ENCODE peak calls at places on chromosomes 4 and X, in ten cellular contexts. One of them, this sample, is unnamed.

GRCh38 chrX:13092455-13092941 is 48.1 kb upstream of the FAM9C start:
- DNase-seq in NCI-H1417: no peak
- DNase-seq in adipocyte: no peak
- DNase-seq in stimulated activated CD8-positive, alpha-beta memory T cell treated with anti-CD3 and anti-CD28 coated beads, Interleukin-15, amount 100 ng/mL, for 24 hours: peak
- DNase-seq in uterus: no peak
- DNase-seq in activated T-helper 1 cell treated with Interleukin-2 at 50 U/mL for 16 hours: peak
- DNase-seq in NCI-H1105 treated with DMSO at 0.1 percent for 48 hours: no peak
- DNase-seq in body of pancreas: no peak
- DNase-seq in activated B cell treated with CpG ODN at 0.5 μM for 24 hours: peak
- DNase-seq in chondrocyte: no peak
- DNase-seq in this sample: no peak

GRCh38 chrX:40581333-40581910 is 652 bp downstream of the ATP6AP2 start:
- DNase-seq in NCI-H1417: no peak
- DNase-seq in adipocyte: peak
- DNase-seq in stimulated activated CD8-positive, alpha-beta memory T cell treated with anti-CD3 and anti-CD28 coated beads, Interleukin-15, amount 100 ng/mL, for 24 hours: no peak
- DNase-seq in uterus: no peak
- DNase-seq in activated T-helper 1 cell treated with Interleukin-2 at 50 U/mL for 16 hours: no peak
- DNase-seq in NCI-H1105 treated with DMSO at 0.1 percent for 48 hours: no peak
- DNase-seq in body of pancreas: no peak
- DNase-seq in activated B cell treated with CpG ODN at 0.5 μM for 24 hours: no peak
- DNase-seq in chondrocyte: no peak
- DNase-seq in this sample: no peak

GRCh38 chrX:27679281-27679680 is 89.1 kb downstream of the DCAF8L2 start:
- DNase-seq in NCI-H1417: no peak
- DNase-seq in adipocyte: no peak
- DNase-seq in stimulated activated CD8-positive, alpha-beta memory T cell treated with anti-CD3 and anti-CD28 coated beads, Interleukin-15, amount 100 ng/mL, for 24 hours: no peak
- DNase-seq in uterus: no peak
- DNase-seq in activated T-helper 1 cell treated with Interleukin-2 at 50 U/mL for 16 hours: no peak
- DNase-seq in NCI-H1105 treated with DMSO at 0.1 percent for 48 hours: no peak
- DNase-seq in body of pancreas: no peak
- DNase-seq in activated B cell treated with CpG ODN at 0.5 μM for 24 hours: no peak
- DNase-seq in chondrocyte: no peak
- DNase-seq in this sample: no peak

GRCh38 chr4:48016141-48017107 is at the start of the genes CNGA1 and NIPAL1:
- DNase-seq in NCI-H1417: peak
- DNase-seq in adipocyte: peak
- DNase-seq in stimulated activated CD8-positive, alpha-beta memory T cell treated with anti-CD3 and anti-CD28 coated beads, Interleukin-15, amount 100 ng/mL, for 24 hours: no peak
- DNase-seq in uterus: peak
- DNase-seq in activated T-helper 1 cell treated with Interleukin-2 at 50 U/mL for 16 hours: peak
- DNase-seq in NCI-H1105 treated with DMSO at 0.1 percent for 48 hours: peak
- DNase-seq in body of pancreas: peak
- DNase-seq in activated B cell treated with CpG ODN at 0.5 μM for 24 hours: peak
- DNase-seq in chondrocyte: no peak
- DNase-seq in this sample: peak

GRCh38 chr4:168183717-168184571 is 91.6 kb downstream of the ANXA10 start:
- DNase-seq in NCI-H1417: no peak
- DNase-seq in adipocyte: peak
- DNase-seq in stimulated activated CD8-positive, alpha-beta memory T cell treated with anti-CD3 and anti-CD28 coated beads, Interleukin-15, amount 100 ng/mL, for 24 hours: no peak
- DNase-seq in uterus: no peak
- DNase-seq in activated T-helper 1 cell treated with Interleukin-2 at 50 U/mL for 16 hours: no peak
- DNase-seq in NCI-H1105 treated with DMSO at 0.1 percent for 48 hours: peak
- DNase-seq in body of pancreas: no peak
- DNase-seq in activated B cell treated with CpG ODN at 0.5 μM for 24 hours: no peak
- DNase-seq in chondrocyte: no peak
- DNase-seq in this sample: peak

GRCh38 chrX:39769748-39770147 is 328.0 kb downstream of the BCOR start:
- DNase-seq in NCI-H1417: no peak
- DNase-seq in adipocyte: no peak
- DNase-seq in stimulated activated CD8-positive, alpha-beta memory T cell treated with anti-CD3 and anti-CD28 coated beads, Interleukin-15, amount 100 ng/mL, for 24 hours: no peak
- DNase-seq in uterus: no peak
- DNase-seq in activated T-helper 1 cell treated with Interleukin-2 at 50 U/mL for 16 hours: no peak
- DNase-seq in NCI-H1105 treated with DMSO at 0.1 percent for 48 hours: no peak
- DNase-seq in body of pancreas: no peak
- DNase-seq in activated B cell treated with CpG ODN at 0.5 μM for 24 hours: no peak
- DNase-seq in chondrocyte: no peak
- DNase-seq in this sample: no peak

GRCh38 chr4:93416337-93417102 is 412.0 kb upstream of the ATOH1 start:
- DNase-seq in NCI-H1417: no peak
- DNase-seq in adipocyte: peak
- DNase-seq in stimulated activated CD8-positive, alpha-beta memory T cell treated with anti-CD3 and anti-CD28 coated beads, Interleukin-15, amount 100 ng/mL, for 24 hours: no peak
- DNase-seq in uterus: no peak
- DNase-seq in activated T-helper 1 cell treated with Interleukin-2 at 50 U/mL for 16 hours: no peak
- DNase-seq in NCI-H1105 treated with DMSO at 0.1 percent for 48 hours: peak
- DNase-seq in body of pancreas: no peak
- DNase-seq in activated B cell treated with CpG ODN at 0.5 μM for 24 hours: no peak
- DNase-seq in chondrocyte: no peak
- DNase-seq in this sample: no peak

GRCh38 chrX:12241026-12241425 is 102.8 kb downstream of the FRMPD4 start:
- DNase-seq in NCI-H1417: no peak
- DNase-seq in adipocyte: no peak
- DNase-seq in stimulated activated CD8-positive, alpha-beta memory T cell treated with anti-CD3 and anti-CD28 coated beads, Interleukin-15, amount 100 ng/mL, for 24 hours: no peak
- DNase-seq in uterus: no peak
- DNase-seq in activated T-helper 1 cell treated with Interleukin-2 at 50 U/mL for 16 hours: no peak
- DNase-seq in NCI-H1105 treated with DMSO at 0.1 percent for 48 hours: no peak
- DNase-seq in body of pancreas: no peak
- DNase-seq in activated B cell treated with CpG ODN at 0.5 μM for 24 hours: no peak
- DNase-seq in chondrocyte: no peak
- DNase-seq in this sample: no peak

GRCh38 chr4:7236847-7237246 is 44.5 kb downstream of the SORCS2 start:
- DNase-seq in NCI-H1417: no peak
- DNase-seq in adipocyte: peak
- DNase-seq in stimulated activated CD8-positive, alpha-beta memory T cell treated with anti-CD3 and anti-CD28 coated beads, Interleukin-15, amount 100 ng/mL, for 24 hours: no peak
- DNase-seq in uterus: peak
- DNase-seq in activated T-helper 1 cell treated with Interleukin-2 at 50 U/mL for 16 hours: no peak
- DNase-seq in NCI-H1105 treated with DMSO at 0.1 percent for 48 hours: no peak
- DNase-seq in body of pancreas: no peak
- DNase-seq in activated B cell treated with CpG ODN at 0.5 μM for 24 hours: no peak
- DNase-seq in chondrocyte: no peak
- DNase-seq in this sample: no peak

GRCh38 chrX:24392709-24393108 is 32.3 kb downstream of the SUPT20HL1 start:
- DNase-seq in NCI-H1417: no peak
- DNase-seq in adipocyte: peak
- DNase-seq in stimulated activated CD8-positive, alpha-beta memory T cell treated with anti-CD3 and anti-CD28 coated beads, Interleukin-15, amount 100 ng/mL, for 24 hours: no peak
- DNase-seq in uterus: no peak
- DNase-seq in activated T-helper 1 cell treated with Interleukin-2 at 50 U/mL for 16 hours: no peak
- DNase-seq in NCI-H1105 treated with DMSO at 0.1 percent for 48 hours: no peak
- DNase-seq in body of pancreas: no peak
- DNase-seq in activated B cell treated with CpG ODN at 0.5 μM for 24 hours: no peak
- DNase-seq in chondrocyte: no peak
- DNase-seq in this sample: no peak

GRCh38 chr4:160819791-160820190 is 1344.0 kb downstream of the FSTL5 start:
- DNase-seq in NCI-H1417: no peak
- DNase-seq in adipocyte: no peak
- DNase-seq in stimulated activated CD8-positive, alpha-beta memory T cell treated with anti-CD3 and anti-CD28 coated beads, Interleukin-15, amount 100 ng/mL, for 24 hours: no peak
- DNase-seq in uterus: no peak
- DNase-seq in activated T-helper 1 cell treated with Interleukin-2 at 50 U/mL for 16 hours: no peak
- DNase-seq in NCI-H1105 treated with DMSO at 0.1 percent for 48 hours: no peak
- DNase-seq in body of pancreas: no peak
- DNase-seq in activated B cell treated with CpG ODN at 0.5 μM for 24 hours: no peak
- DNase-seq in chondrocyte: no peak
- DNase-seq in this sample: no peak